ENCODE peak calls at places on chromosomes 12 and 14, in five cellular contexts. T is posterior cingulate gyrus, S is DMS79, U is AG09309, F is progenitor cell of endocrine pancreas. C is an unnamed sample.

GRCh38 chr14:88630565-88630964 is 67.7 kb downstream of the ZC3H14 start:
- DNase-seq in S (no peak), T (no peak), U (peak; percentile 76), F (no peak), C (no peak)

GRCh38 chr14:101595887-101596721 is 34.8 kb downstream of the DIO3 start:
- DNase-seq in T (no peak), F (no peak), S (no peak), U (no peak), C (no peak)

GRCh38 chr14:81192594-81192993 is 28.2 kb downstream of the GTF2A1 start:
- DNase-seq in U (no peak), T (no peak), S (no peak), F (no peak), C (no peak)

GRCh38 chr12:48940181-48940580 is 14.9 kb upstream of the FKBP11 start:
- DNase-seq in F (no peak), T (no peak), U (no peak), S (no peak), C (no peak)

GRCh38 chr12:20883288-20883687 is 72.8 kb downstream of the SLCO1B3 start:
- DNase-seq in S (no peak), U (no peak), F (no peak), T (no peak), C (no peak)

GRCh38 chr12:94676011-94676709 is 25.8 kb upstream of the TMCC3 start:
- DNase-seq in F (no peak), T (no peak), U (no peak), S (no peak), C (peak; percentile 37)

GRCh38 chr14:33692762-33693161 is 258.1 kb downstream of the EGLN3 start:
- DNase-seq in U (peak; percentile 80), S (no peak), T (no peak), F (no peak), C (no peak)

GRCh38 chr14:90697146-90697545 is 119.1 kb downstream of the TTC7B start:
- DNase-seq in F (no peak), U (no peak), T (no peak), S (no peak), C (peak; percentile 31)